ENCODE peak calls at places on chromosomes 1 and 21, in six cellular contexts. D is mesendoderm, P is neuronal stem cell, G is H1, F is IMR-90, J is mesenchymal stem cell. Y is an unnamed sample.
A peak's percentile ranks its signal among the peaks of the same experiment; 100 is the strongest.

GRCh38 chr1:116268211-116268610 is 104.8 kb upstream of the ATP1A1 start:
- DNase-seq in D (no peak), P (no peak), G (no peak), F (no peak), J (no peak), Y (no peak)

GRCh38 chr1:68213843-68214242 is 18.5 kb downstream of the WLS start:
- DNase-seq in D (peak; percentile 74), P (no peak), G (no peak), F (peak; percentile 58), J (peak; percentile 95), Y (no peak)

GRCh38 chr1:91501527-91501859 is 842 bp downstream of the CDC7 start:
- DNase-seq in D (no peak), P (no peak), G (no peak), F (peak; percentile 32), J (no peak), Y (no peak)

GRCh38 chr1:5254975-5255374 is 600.6 kb downstream of the AJAP1 start:
- DNase-seq in D (no peak), P (no peak), G (no peak), F (no peak), J (no peak), Y (no peak)

GRCh38 chr1:199608414-199608813 is 419.1 kb upstream of the NR5A2 start:
- DNase-seq in D (no peak), P (no peak), G (no peak), F (no peak), J (no peak), Y (no peak)

GRCh38 chr1:6378096-6378746 is 15.3 kb downstream of the ACOT7 start:
- DNase-seq in D (peak; percentile 44), P (no peak), G (no peak), F (no peak), J (no peak), Y (peak; percentile 68)

GRCh38 chr1:221494670-221495069 is 247.2 kb downstream of the DUSP10 start:
- DNase-seq in D (no peak), P (no peak), G (no peak), F (peak; percentile 21), J (no peak), Y (no peak)

GRCh38 chr1:226250511-226250910 is 27.0 kb downstream of the MIXL1 start:
- DNase-seq in D (no peak), P (no peak), G (no peak), F (no peak), J (no peak), Y (no peak)

GRCh38 chr1:1216770-1217620 is 3.0 kb upstream of the TNFRSF4 start:
- DNase-seq in D (no peak), P (no peak), G (no peak), F (no peak), J (no peak), Y (no peak)

GRCh38 chr1:151693057-151693651 is 23.4 kb downstream of the CELF3 start:
- DNase-seq in D (peak; percentile 68), P (no peak), G (no peak), F (peak; percentile 47), J (peak; percentile 55), Y (no peak)

GRCh38 chr21:17585875-17586450 is 26.7 kb downstream of the BTG3 start:
- DNase-seq in D (peak; percentile 50), P (peak; percentile 15), G (no peak), F (peak; percentile 62), J (peak; percentile 59), Y (no peak)

GRCh38 chr21:36705679-36706481 is 7.0 kb downstream of the SIM2 start:
- DNase-seq in D (peak; percentile 66), P (peak; percentile 30), G (no peak), F (no peak), J (no peak), Y (peak; percentile 81)

GRCh38 chr1:210557426-210558077 is 228.8 kb downstream of the HHAT start:
- DNase-seq in D (no peak), P (no peak), G (no peak), F (no peak), J (no peak), Y (no peak)

GRCh38 chr1:61743716-61744620 is 1.7 kb downstream of the PATJ start:
- DNase-seq in D (peak; percentile 83), P (no peak), G (no peak), F (peak; percentile 8), J (no peak), Y (no peak)

GRCh38 chr1:223729906-223730305 is 17.6 kb downstream of the CAPN2 start:
- DNase-seq in D (no peak), P (no peak), G (no peak), F (no peak), J (no peak), Y (no peak)

GRCh38 chr1:223733898-223734852 is 21.8 kb downstream of the CAPN2 start:
- DNase-seq in D (no peak), P (no peak), G (no peak), F (no peak), J (no peak), Y (no peak)

GRCh38 chr1:223730471-223730870 is 18.1 kb downstream of the CAPN2 start:
- DNase-seq in D (no peak), P (no peak), G (no peak), F (no peak), J (no peak), Y (no peak)

GRCh38 chr1:223731076-223731770 is 18.9 kb downstream of the CAPN2 start:
- DNase-seq in D (no peak), P (no peak), G (no peak), F (peak; percentile 78), J (peak; percentile 88), Y (no peak)

DNA sequence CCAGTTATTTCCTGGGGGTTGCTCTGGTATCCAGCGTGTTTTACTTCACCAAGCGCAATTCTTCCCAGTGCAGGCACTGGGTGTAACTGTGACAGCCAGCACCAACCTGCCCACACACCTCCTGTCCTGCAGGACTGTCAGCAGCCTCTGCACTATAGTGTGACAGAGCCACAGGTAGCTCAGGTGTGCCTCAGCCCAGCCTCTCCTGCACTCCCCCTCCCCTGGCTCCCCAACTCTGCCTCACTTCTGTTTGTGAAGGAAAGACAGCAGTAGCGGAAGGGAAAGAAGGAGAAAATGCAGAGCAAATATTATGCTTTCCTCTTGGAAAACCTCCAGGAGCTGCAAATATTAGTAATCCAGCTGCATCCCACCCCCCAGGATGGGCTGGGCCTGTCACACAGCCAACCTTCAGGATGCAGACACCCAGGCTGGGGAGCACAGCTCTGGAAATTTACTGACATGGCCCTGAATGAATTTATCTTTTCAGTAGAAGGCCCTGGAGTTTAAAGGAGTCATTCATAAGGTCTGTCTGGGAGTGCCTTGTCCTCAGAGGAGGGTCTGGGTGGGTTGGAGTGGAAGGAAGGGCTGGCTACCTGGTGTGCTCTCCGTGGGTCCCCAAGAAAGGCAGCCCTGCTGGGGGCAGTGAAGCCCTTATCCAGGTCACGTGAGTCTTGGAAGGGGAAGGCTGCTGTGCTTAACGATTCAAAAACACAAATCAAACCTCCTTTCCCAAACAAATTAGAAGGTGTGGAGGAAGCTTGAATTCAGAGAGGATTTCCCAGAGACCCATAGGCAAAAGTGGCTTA is 20.9 kb downstream of the CAPN2 start:
- DNase-seq in D (no peak), P (no peak), G (no peak), F (peak; percentile 40), J (no peak), Y (no peak)
- H2AK5ac ChIP-seq in D (no peak overlapping the region), P (no peak overlapping the region), G (no peak overlapping the region), F (no peak overlapping the region), J (peak overlapping the region; percentile 14), Y (no peak overlapping the region)

DNA sequence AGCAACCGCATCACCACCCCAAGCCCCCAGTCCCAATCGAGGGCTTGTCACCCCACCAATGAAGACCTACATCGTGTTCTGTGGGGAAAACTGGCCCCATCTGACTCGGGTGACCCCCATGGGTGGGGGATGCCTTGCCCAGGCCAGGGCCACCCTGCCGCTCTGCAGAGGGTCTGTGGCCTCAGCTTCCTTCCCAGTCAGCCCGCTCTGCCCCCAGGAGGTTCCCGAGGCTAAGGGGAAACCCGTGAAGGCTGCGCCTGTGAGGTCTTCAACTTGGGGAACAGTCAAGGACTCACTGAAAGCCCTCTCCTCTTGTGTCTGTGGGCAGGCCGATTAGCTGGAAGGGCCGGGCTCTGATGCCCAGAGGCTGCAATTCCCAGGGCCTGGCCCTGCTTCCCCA is 2.0 kb downstream of the SRARP start:
- DNase-seq in D (no peak), P (no peak), G (no peak), F (no peak), J (no peak), Y (peak; percentile 28)
- H2AK5ac ChIP-seq in D (no peak overlapping the region), P (peak overlapping the region; percentile 42), G (no peak overlapping the region), F (no peak overlapping the region), J (no peak overlapping the region), Y (no peak overlapping the region)

DNA sequence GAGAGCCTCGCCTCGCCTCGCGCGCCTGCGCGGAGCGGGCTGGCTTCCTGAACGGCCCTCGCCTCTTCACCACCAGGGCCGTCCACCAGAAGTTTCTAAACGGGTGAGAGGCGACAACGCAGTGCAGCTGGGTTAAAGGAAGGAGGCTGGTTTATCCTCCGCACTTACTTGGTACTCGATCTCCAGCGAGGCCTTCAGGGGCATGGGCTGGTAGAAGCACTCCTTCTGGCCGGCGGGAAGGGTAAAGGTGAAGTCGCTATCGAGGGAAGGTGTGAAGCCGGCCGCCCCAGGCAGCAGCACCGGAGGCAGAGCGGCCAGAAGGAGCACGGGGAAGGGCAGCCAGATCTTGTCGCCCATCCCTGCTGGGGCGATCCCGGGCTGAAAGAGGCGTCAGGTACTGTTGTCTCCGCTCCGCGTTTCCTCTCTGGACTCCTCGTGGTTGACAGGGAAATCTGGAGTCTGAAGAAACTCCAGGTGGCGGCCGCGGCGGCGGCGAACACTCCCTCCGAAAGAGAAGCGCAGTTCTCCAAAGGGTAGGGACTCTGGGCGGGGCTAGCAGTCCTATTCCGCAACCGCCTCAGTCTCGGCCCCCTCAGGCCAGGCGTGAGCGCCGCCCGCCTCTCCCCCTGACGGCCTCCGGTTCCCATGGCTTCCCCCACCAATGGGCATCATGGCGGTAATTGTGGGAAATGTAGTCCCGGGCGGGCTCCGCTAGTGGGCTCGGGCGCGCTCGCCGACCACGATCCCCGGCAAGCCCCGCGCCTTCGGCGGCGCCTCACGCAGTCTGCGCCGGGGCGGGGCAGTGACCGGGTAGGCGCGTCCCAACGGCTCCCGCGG is at the start of gene TMED5:
- DNase-seq in D (peak; percentile 99), P (peak; percentile 96), G (peak; percentile 92), F (peak; percentile 98), J (peak; percentile 99), Y (peak; percentile 98)
- H2AK5ac ChIP-seq in D (no peak within 1 kb of the TSS), P (no peak within 1 kb of the TSS), G (no peak within 1 kb of the TSS), F (peak within 1 kb of the TSS; percentile 94), J (no peak within 1 kb of the TSS), Y (no peak within 1 kb of the TSS)

GRCh38 chr1:17207540-17207939 is 2.6 kb downstream of the PADI1 start:
- DNase-seq in D (no peak), P (no peak), G (no peak), F (no peak), J (no peak), Y (no peak)

GRCh38 chr1:17207046-17207445 is 2.1 kb downstream of the PADI1 start:
- DNase-seq in D (no peak), P (no peak), G (no peak), F (no peak), J (peak; percentile 25), Y (no peak)

GRCh38 chr1:17209446-17209845 is 4.5 kb downstream of the PADI1 start:
- DNase-seq in D (peak; percentile 30), P (no peak), G (no peak), F (no peak), J (no peak), Y (no peak)

GRCh38 chr1:17208546-17208945 is 3.6 kb downstream of the PADI1 start:
- DNase-seq in D (no peak), P (no peak), G (no peak), F (no peak), J (no peak), Y (no peak)

DNA sequence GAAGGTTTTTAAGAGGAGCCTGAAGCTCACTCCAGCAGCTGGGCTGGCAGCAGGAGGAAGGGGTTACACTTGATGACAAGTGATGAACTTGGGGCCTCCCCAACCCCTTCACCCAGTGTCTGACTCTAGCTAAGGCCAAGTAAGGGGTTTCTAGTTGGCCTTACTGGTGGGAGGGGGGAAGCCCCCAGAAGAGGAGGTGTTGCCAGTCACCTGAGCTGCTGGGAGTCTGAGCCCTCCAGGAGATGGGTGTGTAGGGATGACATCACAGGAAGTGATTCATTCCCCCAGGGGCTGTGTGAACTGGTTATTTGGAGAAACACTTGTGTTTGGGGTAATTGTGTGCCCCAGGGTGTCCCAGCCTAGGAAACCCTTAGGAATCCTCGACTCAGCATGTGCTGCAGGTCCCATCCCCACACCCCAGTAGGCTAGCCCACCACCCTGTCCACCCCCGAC is 3.1 kb downstream of the PADI1 start:
- DNase-seq in D (peak; percentile 89), P (no peak), G (peak; percentile 17), F (peak; percentile 76), J (peak; percentile 75), Y (no peak)
- H2AK5ac ChIP-seq in D (no peak overlapping the region), P (no peak overlapping the region), G (no peak overlapping the region), F (peak overlapping the region; percentile 39), J (peak overlapping the region; percentile 63), Y (no peak overlapping the region)

Y was measured in H9.